ENCODE peak calls at places on chromosomes 12 and 14, in ten cellular contexts. Z, S, F, D, L, X, I, Q, A and V are unnamed samples.

GRCh38 chr12:117202556-117202955 is 12.3 kb upstream of the FBXO21 start:
- DNase-seq in Z (no peak), S (no peak), F (no peak), D (no peak), L (no peak), X (no peak), I (no peak), Q (no peak), A (no peak), V (no peak)

GRCh38 chr12:107241421-107241820 is 148.1 kb upstream of the CRY1 start:
- DNase-seq in Z (no peak), S (no peak), F (no peak), D (no peak), L (no peak), X (no peak), I (no peak), Q (no peak), A (no peak), V (no peak)

GRCh38 chr12:88538250-88538649 is 42.0 kb downstream of the KITLG start:
- DNase-seq in Z (no peak), S (no peak), F (no peak), D (no peak), L (no peak), X (no peak), I (no peak), Q (no peak), A (no peak), V (no peak)

GRCh38 chr14:69006346-69006745 is 27.2 kb upstream of the ACTN1 start:
- DNase-seq in Z (no peak), S (no peak), F (no peak), D (no peak), L (no peak), X (no peak), I (no peak), Q (no peak), A (no peak), V (no peak)

GRCh38 chr14:103129301-103130016 is 6.2 kb downstream of the TNFAIP2 start:
- DNase-seq in Z (no peak), S (no peak), F (no peak), D (no peak), L (no peak), X (peak), I (no peak), Q (no peak), A (no peak), V (no peak)

GRCh38 chr12:112148031-112148513 is 22.7 kb downstream of the TRAFD1 start:
- DNase-seq in Z (peak), S (no peak), F (no peak), D (no peak), L (no peak), X (no peak), I (peak), Q (no peak), A (peak), V (no peak)

GRCh38 chr12:4270016-4270669 is 3.4 kb upstream of the CCND2 start:
- DNase-seq in Z (no peak), S (peak), F (no peak), D (no peak), L (no peak), X (no peak), I (no peak), Q (peak), A (no peak), V (no peak)

GRCh38 chr14:78567343-78567742 is 397.2 kb downstream of the NRXN3 start:
- DNase-seq in Z (no peak), S (no peak), F (no peak), D (no peak), L (no peak), X (no peak), I (peak), Q (no peak), A (no peak), V (no peak)

GRCh38 chr14:23454445-23454856 is 15.1 kb upstream of the NGDN start:
- DNase-seq in Z (no peak), S (no peak), F (no peak), D (no peak), L (no peak), X (no peak), I (no peak), Q (peak), A (no peak), V (no peak)

GRCh38 chr14:24863933-24864708 is 185.8 kb downstream of the STXBP6 start:
- DNase-seq in Z (no peak), S (no peak), F (no peak), D (no peak), L (no peak), X (no peak), I (no peak), Q (no peak), A (no peak), V (no peak)

GRCh38 chr12:89848732-89849131 is 140.1 kb upstream of the ATP2B1 start:
- DNase-seq in Z (no peak), S (no peak), F (no peak), D (no peak), L (no peak), X (no peak), I (no peak), Q (no peak), A (no peak), V (no peak)

GRCh38 chr12:44626883-44627282 is 249.2 kb downstream of the NELL2 start:
- DNase-seq in Z (no peak), S (peak), F (no peak), D (no peak), L (no peak), X (no peak), I (no peak), Q (no peak), A (no peak), V (no peak)

GRCh38 chr14:104069541-104069940 is 16.0 kb upstream of the ASPG start:
- DNase-seq in Z (no peak), S (no peak), F (no peak), D (no peak), L (no peak), X (no peak), I (no peak), Q (no peak), A (no peak), V (no peak)

GRCh38 chr14:88013750-88014349 is 8.9 kb downstream of the GPR65 start:
- DNase-seq in Z (peak), S (peak), F (no peak), D (no peak), L (peak), X (peak), I (peak), Q (peak), A (no peak), V (peak)

GRCh38 chr14:44914849-44915248 is 46.9 kb downstream of the KLHL28 start:
- DNase-seq in Z (no peak), S (peak), F (no peak), D (no peak), L (no peak), X (no peak), I (peak), Q (no peak), A (no peak), V (no peak)

GRCh38 chr12:89494411-89495231 is 30.0 kb downstream of the GALNT4 start:
- DNase-seq in Z (no peak), S (no peak), F (no peak), D (no peak), L (no peak), X (no peak), I (no peak), Q (no peak), A (peak), V (no peak)

GRCh38 chr12:674272-674781 is 11.1 kb upstream of the NINJ2 start:
- DNase-seq in Z (no peak), S (no peak), F (no peak), D (no peak), L (no peak), X (no peak), I (no peak), Q (no peak), A (peak), V (peak)

GRCh38 chr12:47107926-47108325 is 28.2 kb upstream of the AMIGO2 start:
- DNase-seq in Z (no peak), S (no peak), F (no peak), D (no peak), L (no peak), X (no peak), I (no peak), Q (no peak), A (no peak), V (no peak)

GRCh38 chr12:51341259-51342007 is 5.0 kb downstream of the CELA1 start:
- DNase-seq in Z (no peak), S (peak), F (no peak), D (peak), L (peak), X (peak), I (peak), Q (peak), A (peak), V (peak)

GRCh38 chr12:112664569-112664968 is 127.0 kb upstream of the RPH3A start:
- DNase-seq in Z (no peak), S (peak), F (no peak), D (no peak), L (peak), X (no peak), I (peak), Q (peak), A (no peak), V (peak)

GRCh38 chr14:86013663-86014062 is 483.7 kb downstream of the FLRT2 start:
- DNase-seq in Z (no peak), S (no peak), F (no peak), D (no peak), L (no peak), X (no peak), I (peak), Q (no peak), A (no peak), V (no peak)

GRCh38 chr12:54398995-54399793 is 14.7 kb upstream of the ZNF385A start:
- DNase-seq in Z (no peak), S (peak), F (no peak), D (no peak), L (peak), X (peak), I (peak), Q (peak), A (peak), V (peak)

GRCh38 chr14:95049952-95050351 is 107.4 kb downstream of the DICER1 start:
- DNase-seq in Z (no peak), S (no peak), F (no peak), D (no peak), L (no peak), X (no peak), I (no peak), Q (no peak), A (no peak), V (no peak)

GRCh38 chr12:117098361-117099217 is 627 bp downstream of the TESC start:
- DNase-seq in Z (no peak), S (peak), F (no peak), D (no peak), L (no peak), X (no peak), I (no peak), Q (no peak), A (peak), V (peak)

GRCh38 chr14:105330491-105330895 is 15.9 kb downstream of the PACS2 start:
- DNase-seq in Z (no peak), S (no peak), F (no peak), D (no peak), L (no peak), X (no peak), I (peak), Q (no peak), A (no peak), V (no peak)

GRCh38 chr14:100709252-100709955 is 17.3 kb upstream of the DLK1 start:
- DNase-seq in Z (no peak), S (peak), F (no peak), D (no peak), L (peak), X (peak), I (peak), Q (peak), A (no peak), V (peak)

GRCh38 chr12:53004178-53004577 is 2.1 kb upstream of the EIF4B start:
- DNase-seq in Z (no peak), S (peak), F (no peak), D (no peak), L (no peak), X (no peak), I (no peak), Q (no peak), A (no peak), V (no peak)

GRCh38 chr12:55060970-55061543 is 41.3 kb downstream of the NEUROD4 start:
- DNase-seq in Z (no peak), S (no peak), F (no peak), D (no peak), L (no peak), X (no peak), I (no peak), Q (no peak), A (no peak), V (no peak)

GRCh38 chr14:93543766-93544165 is 113.0 kb downstream of the UNC79 start:
- DNase-seq in Z (no peak), S (peak), F (no peak), D (no peak), L (no peak), X (no peak), I (peak), Q (no peak), A (no peak), V (peak)
- TF ChIP-seq CTCF in Z (peak), S (peak), F (no peak), D (no peak), L (peak), X (no peak), I (peak), Q (peak), A (peak), V (peak)

GRCh38 chr14:58398895-58399294 is 3.2 kb downstream of the TOMM20L start:
- DNase-seq in Z (no peak), S (no peak), F (no peak), D (no peak), L (no peak), X (no peak), I (no peak), Q (no peak), A (no peak), V (no peak)

GRCh38 chr14:58398495-58398894 is 2.8 kb downstream of the TOMM20L start:
- DNase-seq in Z (no peak), S (no peak), F (no peak), D (no peak), L (no peak), X (no peak), I (no peak), Q (no peak), A (no peak), V (no peak)

GRCh38 chr14:58395815-58396626 is at the start of gene TOMM20L:
- DNase-seq in Z (no peak), S (peak), F (peak), D (peak), L (peak), X (peak), I (peak), Q (peak), A (peak), V (peak)

DNA sequence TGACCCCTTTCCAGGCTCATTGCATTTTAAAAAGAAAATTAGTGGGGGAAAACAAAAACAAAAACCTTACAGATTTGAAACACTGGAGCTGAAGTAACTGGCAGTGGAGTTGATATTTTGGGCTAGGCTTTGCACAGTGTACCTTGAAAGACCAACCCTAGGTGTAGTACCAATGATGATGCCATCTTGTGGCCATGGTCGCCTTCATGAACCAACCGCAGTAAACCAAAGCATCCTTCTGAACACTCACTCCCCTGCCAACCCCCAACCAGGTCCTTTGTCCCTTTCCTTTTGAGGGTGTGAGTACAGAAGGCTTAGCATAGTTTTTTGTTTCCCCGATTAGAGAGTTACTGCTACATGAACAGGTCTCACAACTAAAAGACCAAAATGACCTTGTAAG is 5.9 kb downstream of the TOMM20L start:
- DNase-seq in Z (no peak), S (peak), F (no peak), D (no peak), L (no peak), X (no peak), I (no peak), Q (no peak), A (no peak), V (no peak)
- TF ChIP-seq CTCF in Z (no peak), S (peak), F (no peak), D (no peak), L (no peak), X (no peak), I (peak), Q (no peak), A (no peak), V (peak)

DNA sequence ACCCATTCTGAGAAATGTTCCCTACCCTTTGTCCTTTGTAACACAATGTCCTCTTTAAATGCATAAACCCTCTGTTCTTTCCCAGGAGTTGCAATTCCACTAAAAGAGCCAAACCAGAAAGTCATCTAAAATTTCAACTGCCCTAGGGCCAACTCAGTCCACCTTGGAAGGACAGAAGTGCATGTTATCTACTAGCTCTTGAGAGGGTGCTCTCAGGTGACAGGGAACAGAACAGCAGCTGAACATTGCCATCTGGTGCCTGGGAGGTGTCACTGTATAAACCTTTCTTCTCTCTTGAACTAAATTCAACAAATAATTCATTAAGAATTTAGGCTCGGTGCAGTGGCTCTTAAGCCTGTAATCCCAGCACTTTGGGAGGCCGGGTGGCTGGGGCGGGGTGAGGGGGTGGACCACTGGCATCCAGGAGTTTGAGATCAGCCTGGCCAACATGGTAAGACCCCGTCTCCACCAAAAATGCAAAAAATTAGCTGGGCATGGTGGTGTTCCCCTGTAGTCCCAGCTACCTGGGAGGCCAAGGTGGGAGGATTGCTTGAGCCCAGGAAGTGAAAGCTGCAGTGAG is 10.3 kb upstream of the FERMT2 start:
- DNase-seq in Z (peak), S (peak), F (no peak), D (no peak), L (no peak), X (peak), I (peak), Q (peak), A (peak), V (peak)
- TF ChIP-seq CTCF in Z (peak), S (peak), F (peak), D (peak), L (peak), X (peak), I (peak), Q (peak), A (peak), V (peak)

GRCh38 chr12:94326727-94327126 is 132.9 kb downstream of the CEP83 start:
- DNase-seq in Z (peak), S (no peak), F (no peak), D (no peak), L (no peak), X (no peak), I (peak), Q (no peak), A (no peak), V (no peak)
- TF ChIP-seq CTCF in Z (no peak), S (no peak), F (no peak), D (no peak), L (no peak), X (no peak), I (no peak), Q (no peak), A (no peak), V (no peak)

GRCh38 chr12:82688035-82688501 is 1.4 kb downstream of the TMTC2 start:
- DNase-seq in Z (no peak), S (peak), F (no peak), D (no peak), L (no peak), X (no peak), I (peak), Q (no peak), A (peak), V (peak)
- TF ChIP-seq CTCF in Z (no peak), S (peak), F (peak), D (no peak), L (peak), X (no peak), I (peak), Q (peak), A (no peak), V (no peak)

GRCh38 chr12:49609875-49610154 is 4.4 kb upstream of the FAM186B start:
- DNase-seq in Z (peak), S (no peak), F (no peak), D (no peak), L (no peak), X (no peak), I (no peak), Q (no peak), A (no peak), V (no peak)
- TF ChIP-seq CTCF in Z (peak), S (peak), F (no peak), D (no peak), L (no peak), X (no peak), I (no peak), Q (no peak), A (no peak), V (no peak)